ENCODE peak calls at places on chromosomes 3 and 15, in seven cellular contexts. One of them, this sample, is unnamed. For H3K4me1, the result is how much of the 10 kb centered on the place peaks cover.

GRCh38 chr3:181276358-181276896 is 286.9 kb upstream of the DNAJC19 start:
- DNase-seq in psoas muscle: no peak
- DNase-seq in adrenal gland: no peak
- DNase-seq in fibroblast of lung: no peak
- DNase-seq in neuronal stem cell: no peak
- DNase-seq in small intestine: no peak
- DNase-seq in spleen: no peak
- DNase-seq in this sample: no peak

GRCh38 chr3:105868450-105868744 is 415 bp downstream of the CBLB start:
- DNase-seq in psoas muscle: peak
- DNase-seq in adrenal gland: peak
- DNase-seq in fibroblast of lung: peak
- DNase-seq in neuronal stem cell: peak
- DNase-seq in small intestine: no peak
- DNase-seq in spleen: peak
- DNase-seq in this sample: peak

GRCh38 chr15:41971893-41972340 is 440 bp downstream of the EHD4 start:
- DNase-seq in psoas muscle: no peak
- DNase-seq in adrenal gland: no peak
- DNase-seq in fibroblast of lung: no peak
- DNase-seq in neuronal stem cell: peak
- DNase-seq in small intestine: no peak
- DNase-seq in spleen: no peak
- DNase-seq in this sample: peak

GRCh38 chr3:155323063-155323666 is 29.7 kb upstream of the STRIT1 start:
- DNase-seq in psoas muscle: no peak
- DNase-seq in adrenal gland: peak
- DNase-seq in fibroblast of lung: peak
- DNase-seq in neuronal stem cell: peak
- DNase-seq in small intestine: peak
- DNase-seq in spleen: no peak
- DNase-seq in this sample: no peak

GRCh38 chr3:192169332-192169915 is 557.9 kb downstream of the FGF12 start:
- DNase-seq in psoas muscle: no peak
- DNase-seq in adrenal gland: no peak
- DNase-seq in fibroblast of lung: no peak
- DNase-seq in neuronal stem cell: no peak
- DNase-seq in small intestine: no peak
- DNase-seq in spleen: no peak
- DNase-seq in this sample: no peak

GRCh38 chr3:46913644-46914043 is 36.1 kb downstream of the PTH1R start:
- DNase-seq in psoas muscle: peak
- DNase-seq in adrenal gland: peak
- DNase-seq in fibroblast of lung: peak
- DNase-seq in neuronal stem cell: no peak
- DNase-seq in small intestine: peak
- DNase-seq in spleen: peak
- DNase-seq in this sample: no peak

GRCh38 chr3:30516238-30516637 is 90.2 kb upstream of the TGFBR2 start:
- DNase-seq in psoas muscle: no peak
- DNase-seq in adrenal gland: no peak
- DNase-seq in fibroblast of lung: peak
- DNase-seq in neuronal stem cell: no peak
- DNase-seq in small intestine: no peak
- DNase-seq in spleen: no peak
- DNase-seq in this sample: no peak

GRCh38 chr3:39130693-39131265 is 22.6 kb downstream of the CSRNP1 start:
- DNase-seq in psoas muscle: no peak
- DNase-seq in adrenal gland: no peak
- DNase-seq in fibroblast of lung: no peak
- DNase-seq in neuronal stem cell: no peak
- DNase-seq in small intestine: no peak
- DNase-seq in spleen: no peak
- DNase-seq in this sample: no peak

GRCh38 chr3:196689941-196690660 is 21.9 kb downstream of the CEP19 start:
- DNase-seq in psoas muscle: no peak
- DNase-seq in adrenal gland: no peak
- DNase-seq in fibroblast of lung: no peak
- DNase-seq in neuronal stem cell: no peak
- DNase-seq in small intestine: no peak
- DNase-seq in spleen: no peak
- DNase-seq in this sample: no peak

GRCh38 chr15:36332301-36332700 is 247.1 kb upstream of the CDIN1 start:
- DNase-seq in psoas muscle: no peak
- DNase-seq in adrenal gland: no peak
- DNase-seq in fibroblast of lung: peak
- DNase-seq in neuronal stem cell: no peak
- DNase-seq in small intestine: no peak
- DNase-seq in spleen: no peak
- DNase-seq in this sample: no peak

GRCh38 chr3:17894434-17895060 is 152.1 kb upstream of the TBC1D5 start:
- DNase-seq in psoas muscle: no peak
- DNase-seq in adrenal gland: no peak
- DNase-seq in fibroblast of lung: peak
- DNase-seq in neuronal stem cell: peak
- DNase-seq in small intestine: peak
- DNase-seq in spleen: no peak
- DNase-seq in this sample: peak

GRCh38 chr3:109973733-109974132 is 636.4 kb upstream of the DPPA4 start:
- DNase-seq in psoas muscle: no peak
- DNase-seq in adrenal gland: no peak
- DNase-seq in fibroblast of lung: peak
- DNase-seq in neuronal stem cell: no peak
- DNase-seq in small intestine: no peak
- DNase-seq in spleen: no peak
- DNase-seq in this sample: no peak

GRCh38 chr3:20573175-20573574 is 387.2 kb upstream of the SGO1 start:
- DNase-seq in psoas muscle: no peak
- DNase-seq in adrenal gland: no peak
- DNase-seq in fibroblast of lung: no peak
- DNase-seq in neuronal stem cell: no peak
- DNase-seq in small intestine: no peak
- DNase-seq in spleen: no peak
- DNase-seq in this sample: no peak

GRCh38 chr3:9622438-9622837 is 26.9 kb upstream of the MTMR14 start:
- DNase-seq in psoas muscle: no peak
- DNase-seq in adrenal gland: no peak
- DNase-seq in fibroblast of lung: no peak
- DNase-seq in neuronal stem cell: no peak
- DNase-seq in small intestine: no peak
- DNase-seq in spleen: no peak
- DNase-seq in this sample: no peak

GRCh38 chr15:80861776-80862175 is 82.6 kb downstream of the CEMIP start:
- DNase-seq in psoas muscle: no peak
- DNase-seq in adrenal gland: no peak
- DNase-seq in fibroblast of lung: peak
- DNase-seq in neuronal stem cell: no peak
- DNase-seq in small intestine: peak
- DNase-seq in spleen: no peak
- DNase-seq in this sample: no peak

GRCh38 chr3:30180305-30181275 is 425.8 kb upstream of the TGFBR2 start:
- DNase-seq in psoas muscle: no peak
- DNase-seq in adrenal gland: no peak
- DNase-seq in fibroblast of lung: no peak
- DNase-seq in neuronal stem cell: no peak
- DNase-seq in small intestine: no peak
- DNase-seq in spleen: no peak
- DNase-seq in this sample: no peak

GRCh38 chr3:17424137-17424536 is 318.3 kb downstream of the TBC1D5 start:
- DNase-seq in psoas muscle: no peak
- DNase-seq in adrenal gland: peak
- DNase-seq in fibroblast of lung: peak
- DNase-seq in neuronal stem cell: no peak
- DNase-seq in small intestine: no peak
- DNase-seq in spleen: no peak
- DNase-seq in this sample: no peak

GRCh38 chr3:106183762-106184391 is 315.1 kb upstream of the CBLB start:
- DNase-seq in psoas muscle: no peak
- DNase-seq in adrenal gland: no peak
- DNase-seq in fibroblast of lung: peak
- DNase-seq in neuronal stem cell: no peak
- DNase-seq in small intestine: no peak
- DNase-seq in spleen: no peak
- DNase-seq in this sample: no peak

GRCh38 chr3:132225664-132226063 is 91.5 kb upstream of the ACP3 start:
- DNase-seq in psoas muscle: no peak
- DNase-seq in adrenal gland: no peak
- DNase-seq in fibroblast of lung: no peak
- DNase-seq in neuronal stem cell: no peak
- DNase-seq in small intestine: no peak
- DNase-seq in spleen: no peak
- DNase-seq in this sample: no peak

GRCh38 chr15:89496155-89497098 is at the start of gene RHCG:
- DNase-seq in psoas muscle: no peak
- DNase-seq in adrenal gland: no peak
- DNase-seq in fibroblast of lung: peak
- DNase-seq in neuronal stem cell: peak
- DNase-seq in small intestine: peak
- DNase-seq in spleen: no peak
- DNase-seq in this sample: no peak
- H3K4me1 ChIP-seq in psoas muscle: under half
- H3K4me1 ChIP-seq in adrenal gland: under half
- H3K4me1 ChIP-seq in fibroblast of lung: under half
- H3K4me1 ChIP-seq in neuronal stem cell: under half
- H3K4me1 ChIP-seq in small intestine: under half
- H3K4me1 ChIP-seq in spleen: under half
- H3K4me1 ChIP-seq in this sample: under half

DNA sequence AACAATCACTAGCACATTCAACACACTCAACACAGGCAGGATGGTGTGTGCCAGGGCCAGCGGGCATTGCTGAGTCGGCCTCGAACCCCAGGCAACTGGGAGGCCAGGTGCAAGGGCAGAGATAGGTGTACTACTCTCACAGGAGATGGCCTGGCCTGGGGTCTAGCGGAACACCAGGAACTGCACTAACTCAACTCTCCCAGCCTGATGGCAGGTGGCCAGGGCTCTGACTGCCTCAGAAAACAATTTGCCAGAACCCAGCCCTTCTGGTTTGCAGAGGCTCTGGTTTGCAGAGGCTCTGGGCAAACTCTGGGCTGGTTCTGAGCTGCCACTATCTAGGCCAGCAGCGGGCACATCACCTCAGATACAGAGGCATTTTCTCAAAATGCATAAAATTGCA is 229.2 kb upstream of the CHRNA7 start:
- DNase-seq in psoas muscle: peak
- DNase-seq in adrenal gland: no peak
- DNase-seq in fibroblast of lung: no peak
- DNase-seq in neuronal stem cell: no peak
- DNase-seq in small intestine: no peak
- DNase-seq in spleen: no peak
- DNase-seq in this sample: no peak
- H3K4me1 ChIP-seq in psoas muscle: under half
- H3K4me1 ChIP-seq in adrenal gland: under half
- H3K4me1 ChIP-seq in fibroblast of lung: under half
- H3K4me1 ChIP-seq in neuronal stem cell: under half
- H3K4me1 ChIP-seq in small intestine: under half
- H3K4me1 ChIP-seq in spleen: under half
- H3K4me1 ChIP-seq in this sample: under half

GRCh38 chr3:11053926-11054503 is 61.5 kb downstream of the SLC6A1 start:
- DNase-seq in psoas muscle: no peak
- DNase-seq in adrenal gland: no peak
- DNase-seq in fibroblast of lung: no peak
- DNase-seq in neuronal stem cell: no peak
- DNase-seq in small intestine: no peak
- DNase-seq in spleen: no peak
- DNase-seq in this sample: no peak

GRCh38 chr3:11054739-11055438 is 62.3 kb downstream of the SLC6A1 start:
- DNase-seq in psoas muscle: no peak
- DNase-seq in adrenal gland: no peak
- DNase-seq in fibroblast of lung: no peak
- DNase-seq in neuronal stem cell: no peak
- DNase-seq in small intestine: no peak
- DNase-seq in spleen: no peak
- DNase-seq in this sample: no peak

GRCh38 chr3:11057655-11058054 is 65.1 kb downstream of the SLC6A1 start:
- DNase-seq in psoas muscle: no peak
- DNase-seq in adrenal gland: no peak
- DNase-seq in fibroblast of lung: no peak
- DNase-seq in neuronal stem cell: no peak
- DNase-seq in small intestine: no peak
- DNase-seq in spleen: no peak
- DNase-seq in this sample: no peak

GRCh38 chr3:11056531-11057050 is 64.0 kb downstream of the SLC6A1 start:
- DNase-seq in psoas muscle: no peak
- DNase-seq in adrenal gland: no peak
- DNase-seq in fibroblast of lung: no peak
- DNase-seq in neuronal stem cell: no peak
- DNase-seq in small intestine: no peak
- DNase-seq in spleen: no peak
- DNase-seq in this sample: no peak

DNA sequence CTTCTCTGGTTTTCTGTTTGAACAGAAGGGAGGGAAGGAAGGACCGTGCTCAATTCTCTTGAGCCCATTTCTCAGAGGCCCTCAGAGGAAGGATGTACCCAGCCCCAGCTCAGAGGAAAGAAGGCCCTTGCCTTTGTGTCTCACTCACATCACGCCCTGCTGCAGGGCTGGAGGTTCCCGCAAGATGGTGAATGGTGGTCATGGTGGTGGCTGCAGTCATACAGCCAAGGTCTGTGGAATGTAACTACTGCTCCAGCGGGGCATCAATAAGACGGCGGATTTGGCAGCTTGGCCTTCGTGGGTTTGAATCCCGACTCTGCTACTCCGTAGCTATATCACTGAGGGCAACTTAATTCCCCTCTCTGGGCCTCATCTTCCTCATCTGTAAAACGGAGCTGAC is 62.9 kb downstream of the SLC6A1 start:
- DNase-seq in psoas muscle: no peak
- DNase-seq in adrenal gland: no peak
- DNase-seq in fibroblast of lung: no peak
- DNase-seq in neuronal stem cell: no peak
- DNase-seq in small intestine: no peak
- DNase-seq in spleen: no peak
- DNase-seq in this sample: no peak
- H3K4me1 ChIP-seq in psoas muscle: under half
- H3K4me1 ChIP-seq in adrenal gland: under half
- H3K4me1 ChIP-seq in fibroblast of lung: under half
- H3K4me1 ChIP-seq in neuronal stem cell: under half
- H3K4me1 ChIP-seq in small intestine: under half
- H3K4me1 ChIP-seq in spleen: under half
- H3K4me1 ChIP-seq in this sample: under half

DNA sequence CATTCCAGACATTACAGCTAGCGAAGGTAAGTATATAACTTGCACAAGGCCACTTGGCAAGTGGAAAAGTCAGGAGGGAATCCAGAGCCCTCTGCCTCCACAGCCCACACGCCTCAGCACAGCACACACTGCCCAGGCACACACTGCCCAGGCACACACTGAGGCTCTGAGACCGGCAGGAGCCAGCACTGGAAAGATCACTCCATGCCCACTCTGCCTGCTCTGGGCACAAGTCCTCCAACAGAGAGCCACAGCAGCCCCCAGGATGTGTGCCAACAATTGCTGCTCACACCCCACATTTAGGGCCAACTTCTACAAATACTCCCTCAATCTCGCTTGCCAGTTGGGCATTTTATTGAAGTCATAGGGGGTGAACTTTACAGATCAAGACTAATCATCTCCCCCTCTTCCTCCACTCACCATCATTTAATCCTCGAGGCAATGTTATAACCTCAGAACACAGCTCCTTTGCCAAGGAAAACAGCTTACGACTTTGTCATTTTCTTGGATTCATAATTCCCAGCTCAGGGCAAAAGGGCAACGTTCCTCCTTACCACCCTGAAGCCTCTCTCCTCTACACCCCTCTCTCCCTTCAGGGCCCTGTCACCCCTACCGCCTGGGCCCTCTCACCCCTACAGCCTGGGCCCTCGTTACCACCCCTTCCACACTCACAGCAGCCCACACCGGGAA is 53.0 kb upstream of the TPM1 start:
- DNase-seq in psoas muscle: no peak
- DNase-seq in adrenal gland: no peak
- DNase-seq in fibroblast of lung: peak
- DNase-seq in neuronal stem cell: no peak
- DNase-seq in small intestine: no peak
- DNase-seq in spleen: no peak
- DNase-seq in this sample: no peak
- H3K4me1 ChIP-seq in psoas muscle: under half
- H3K4me1 ChIP-seq in adrenal gland: under half
- H3K4me1 ChIP-seq in fibroblast of lung: under half
- H3K4me1 ChIP-seq in neuronal stem cell: under half
- H3K4me1 ChIP-seq in small intestine: under half
- H3K4me1 ChIP-seq in spleen: under half
- H3K4me1 ChIP-seq in this sample: under half